ENCODE peak calls at places on chromosomes 13 and 19, in four cellular contexts. N is CD4-positive, alpha-beta memory T cell; Q is heart left ventricle; W is tibial nerve. P is an unnamed sample.

GRCh38 chr19:36115453-36116343 is at the start of gene TBCB:
- DNase-seq in N (no peak), Q (peak; percentile 86), W (peak; percentile 73), P (peak; percentile 81)

GRCh38 chr13:102905905-102906304 is 60.1 kb downstream of the ERCC5 start:
- DNase-seq in N (no peak), Q (no peak), W (no peak), P (no peak)

GRCh38 chr13:77896536-77896935 is 22.1 kb downstream of the EDNRB start:
- DNase-seq in N (no peak), Q (peak; percentile 53), W (peak; percentile 16), P (no peak)

GRCh38 chr13:28658796-28659610 is at the start of gene POMP:
- DNase-seq in N (peak; percentile 94), Q (peak; percentile 97), W (peak; percentile 87), P (peak; percentile 99)

GRCh38 chr13:23350009-23350408 is 83.5 kb downstream of the SACS start:
- DNase-seq in N (no peak), Q (no peak), W (no peak), P (no peak)

GRCh38 chr19:4338441-4339350 is at the start of gene STAP2:
- DNase-seq in N (no peak), Q (no peak), W (no peak), P (no peak)

GRCh38 chr13:33918199-33918932 is 100.4 kb downstream of the RFC3 start:
- DNase-seq in N (no peak), Q (no peak), W (no peak), P (no peak)

GRCh38 chr13:29577135-29578051 is 18.1 kb downstream of the SLC7A1 start:
- DNase-seq in N (no peak), Q (peak; percentile 30), W (no peak), P (no peak)

GRCh38 chr19:50250450-50251136 is 47.2 kb downstream of the MYH14 start:
- DNase-seq in N (no peak), Q (no peak), W (no peak), P (no peak)

GRCh38 chr19:55913643-55914268 is 18.4 kb downstream of the NLRP13 start:
- DNase-seq in N (no peak), Q (no peak), W (no peak), P (peak; percentile 77)

GRCh38 chr19:16026131-16026530 is 50.2 kb upstream of the TPM4 start:
- DNase-seq in N (no peak), Q (no peak), W (no peak), P (no peak)

GRCh38 chr13:38954291-38954690 is 36.3 kb downstream of the STOML3 start:
- DNase-seq in N (no peak), Q (no peak), W (no peak), P (no peak)

GRCh38 chr19:44603201-44603945 is 10.0 kb upstream of the IGSF23 start:
- DNase-seq in N (no peak), Q (peak; percentile 28), W (no peak), P (no peak)

GRCh38 chr19:44869728-44870470 is 21.2 kb upstream of the TOMM40 start:
- DNase-seq in N (no peak), Q (peak; percentile 54), W (no peak), P (no peak)

GRCh38 chr13:51912091-51912490 is 50.3 kb downstream of the CCDC70 start:
- DNase-seq in N (no peak), Q (no peak), W (no peak), P (peak; percentile 52)

GRCh38 chr13:97257800-97258799 is 36.0 kb downstream of the MBNL2 start:
- DNase-seq in N (peak; percentile 57), Q (peak; percentile 58), W (no peak), P (no peak)

GRCh38 chr13:106232680-106233079 is 302.8 kb downstream of the EFNB2 start:
- DNase-seq in N (no peak), Q (no peak), W (no peak), P (no peak)

GRCh38 chr13:41622545-41623429 is 165.4 kb downstream of the RGCC start:
- DNase-seq in N (no peak), Q (no peak), W (no peak), P (no peak)

GRCh38 chr19:1213391-1214286 is 8.1 kb downstream of the STK11 start:
- DNase-seq in N (peak; percentile 87), Q (peak; percentile 76), W (no peak), P (no peak)

GRCh38 chr19:30695171-30695875 is 323.1 kb downstream of the ZNF536 start:
- DNase-seq in N (no peak), Q (no peak), W (no peak), P (peak; percentile 59)

GRCh38 chr19:6270076-6270745 is 9.6 kb downstream of the MLLT1 start:
- DNase-seq in N (no peak), Q (no peak), W (no peak), P (no peak)

GRCh38 chr19:47885067-47885463 is 1.1 kb downstream of the SULT2A1 start:
- DNase-seq in N (no peak), Q (no peak), W (no peak), P (no peak)

GRCh38 chr13:32224916-32225315 is 90.2 kb downstream of the ZAR1L start:
- DNase-seq in N (no peak), Q (no peak), W (no peak), P (no peak)

GRCh38 chr13:79481685-79482052 is 714 bp downstream of the NDFIP2 start:
- DNase-seq in N (peak; percentile 74), Q (no peak), W (no peak), P (peak; percentile 65)

GRCh38 chr13:110813646-110814624 is 100.4 kb downstream of the ING1 start:
- DNase-seq in N (no peak), Q (no peak), W (no peak), P (no peak)

GRCh38 chr13:98352226-98352625 is 175.2 kb upstream of the RNF113B start:
- DNase-seq in N (no peak), Q (no peak), W (no peak), P (no peak)

GRCh38 chr13:45447050-45447661 is 17.6 kb upstream of the COG3 start:
- DNase-seq in N (no peak), Q (no peak), W (no peak), P (no peak)

GRCh38 chr13:99373436-99373835 is 66.2 kb upstream of the GPR183 start:
- DNase-seq in N (peak; percentile 13), Q (no peak), W (no peak), P (no peak)

GRCh38 chr13:110277357-110277950 is 29.5 kb downstream of the COL4A1 start:
- DNase-seq in N (no peak), Q (peak; percentile 1), W (no peak), P (no peak)

DNA sequence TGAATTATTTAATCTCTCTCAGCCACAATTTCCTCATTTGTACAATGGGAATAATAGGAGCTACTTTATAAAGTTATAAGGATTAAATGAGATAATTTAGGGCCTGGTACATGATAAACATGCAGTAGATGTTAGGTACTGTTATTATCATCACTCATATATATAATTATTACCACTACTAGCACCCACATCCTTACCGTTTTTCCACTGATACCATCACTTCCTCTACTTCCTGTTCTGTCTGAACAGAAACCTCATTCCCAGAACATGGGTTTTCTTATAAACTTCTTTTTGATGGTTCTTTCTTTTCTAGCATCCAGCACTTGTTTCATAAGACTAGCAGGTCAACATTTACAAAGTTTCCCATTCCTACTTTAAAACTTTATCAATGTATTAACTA is 6.3 kb downstream of the CDADC1 start:
- DNase-seq in N (no peak), Q (no peak), W (no peak), P (no peak)
- H3K4me1 ChIP-seq in N (peaks cover 62% of the 10 kb centered on the region), Q (peaks cover 19% of the 10 kb centered on the region), W (peaks cover 80% of the 10 kb centered on the region), P (peaks cover 39% of the 10 kb centered on the region)

GRCh38 chr13:21050288-21051197 is 10.8 kb downstream of the LATS2 start:
- DNase-seq in N (no peak), Q (no peak), W (no peak), P (no peak)
- H3K4me1 ChIP-seq in N (no peaks in the 10 kb centered on the region), Q (peaks cover 84% of the 10 kb centered on the region), W (peaks cover 93% of the 10 kb centered on the region), P (no peaks in the 10 kb centered on the region)

DNA sequence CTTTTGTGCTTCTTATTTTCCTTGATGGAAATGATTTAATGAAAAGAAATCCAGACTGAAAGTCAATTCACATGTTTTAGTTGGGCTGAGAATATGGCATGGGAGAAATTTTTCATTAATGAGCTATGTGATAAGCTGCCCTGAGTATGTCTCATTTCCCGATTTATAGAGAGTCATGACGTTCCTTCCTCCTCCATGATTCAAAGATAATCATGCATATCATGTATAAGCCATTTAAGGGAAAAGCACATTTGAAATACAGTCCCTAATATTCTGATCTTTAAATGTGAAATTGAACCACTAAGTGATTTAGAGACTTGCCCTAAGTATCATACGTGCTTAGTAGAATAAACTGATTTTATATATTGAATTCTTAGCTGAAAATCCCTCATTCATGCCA is 840.9 kb downstream of the PCDH17 start:
- DNase-seq in N (no peak), Q (no peak), W (no peak), P (no peak)
- H3K4me1 ChIP-seq in N (no peaks in the 10 kb centered on the region), Q (no peaks in the 10 kb centered on the region), W (no peaks in the 10 kb centered on the region), P (no peaks in the 10 kb centered on the region)

GRCh38 chr13:72986197-72986596 is 72.6 kb upstream of the KLF5 start:
- DNase-seq in N (no peak), Q (no peak), W (no peak), P (no peak)

GRCh38 chr13:72985610-72986009 is 73.2 kb upstream of the KLF5 start:
- DNase-seq in N (no peak), Q (no peak), W (no peak), P (no peak)

GRCh38 chr13:72983085-72983768 is 75.6 kb upstream of the KLF5 start:
- DNase-seq in N (no peak), Q (no peak), W (no peak), P (no peak)
- H3K4me1 ChIP-seq in N (no peaks in the 10 kb centered on the region), Q (no peaks in the 10 kb centered on the region), W (no peaks in the 10 kb centered on the region), P (no peaks in the 10 kb centered on the region)

GRCh38 chr19:18501832-18502231 is 20.0 kb downstream of the ELL start:
- DNase-seq in N (no peak), Q (peak; percentile 56), W (no peak), P (no peak)

GRCh38 chr19:18501351-18501750 is 20.5 kb downstream of the ELL start:
- DNase-seq in N (no peak), Q (no peak), W (no peak), P (no peak)

GRCh38 chr19:18502236-18502632 is 19.6 kb downstream of the ELL start:
- DNase-seq in N (peak; percentile 51), Q (no peak), W (no peak), P (no peak)

GRCh38 chr19:18503337-18503970 is 18.4 kb downstream of the ELL start:
- DNase-seq in N (no peak), Q (no peak), W (no peak), P (no peak)

DNA sequence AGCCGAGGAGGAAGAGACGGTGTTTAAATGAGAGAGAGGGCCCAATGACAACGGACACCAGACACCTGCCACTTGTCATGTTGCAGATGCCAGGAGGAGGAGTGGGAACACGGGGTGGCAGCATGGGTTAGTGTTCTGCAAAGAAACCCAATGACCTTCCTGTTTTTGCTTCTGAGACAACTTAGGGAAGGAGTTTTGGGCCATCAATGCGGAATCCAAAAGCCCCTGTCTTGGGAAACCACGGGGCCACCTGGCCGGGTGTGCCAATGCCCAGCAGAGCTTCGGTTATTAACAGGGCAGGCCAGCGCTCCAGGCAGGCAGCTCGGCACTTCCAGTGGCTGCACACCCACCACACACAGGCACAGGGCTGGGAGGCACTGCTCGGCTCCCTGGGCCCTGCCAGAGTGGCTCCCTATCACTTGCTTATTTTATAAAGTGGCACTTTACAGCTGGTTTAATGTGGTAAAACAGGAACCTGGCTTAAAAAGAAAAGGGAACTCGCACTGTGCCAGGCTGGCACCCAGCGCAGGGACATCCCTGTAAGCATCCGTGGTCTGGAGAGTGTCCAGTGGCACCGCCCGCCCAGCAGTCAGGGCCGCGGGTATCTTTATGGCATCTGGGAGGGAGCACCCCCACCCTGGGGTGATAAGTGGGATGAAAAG is 19.1 kb downstream of the ELL start:
- DNase-seq in N (no peak), Q (peak; percentile 53), W (no peak), P (no peak)
- H3K4me1 ChIP-seq in N (peaks cover 100% of the 10 kb centered on the region), Q (peaks cover 100% of the 10 kb centered on the region), W (peaks cover 100% of the 10 kb centered on the region), P (peaks cover 55% of the 10 kb centered on the region)

GRCh38 chr13:112888238-112889111 is 80.5 kb upstream of the MCF2L start:
- DNase-seq in N (no peak), Q (no peak), W (no peak), P (no peak)
- H3K4me1 ChIP-seq in N (no peaks in the 10 kb centered on the region), Q (peaks cover 14% of the 10 kb centered on the region), W (peaks cover 20% of the 10 kb centered on the region), P (no peaks in the 10 kb centered on the region)